ENCODE peak calls at places on chromosomes 5 and 9, in five cellular contexts. C, S, M, Q and Y are unnamed samples.

GRCh38 chr9:77454668-77455067 is 193.5 kb downstream of the GNA14 start:
- DNase-seq in M (no peak), S (no peak), Q (no peak), C (no peak), Y (no peak)

GRCh38 chr5:177539411-177539810 is 15.0 kb downstream of the FAM193B start:
- DNase-seq in M (no peak), C (no peak), S (no peak), Q (no peak), Y (no peak)

GRCh38 chr5:172801184-172801671 is 30.2 kb upstream of the DUSP1 start:
- DNase-seq in M (no peak), Q (peak), S (no peak), C (no peak), Y (no peak)

GRCh38 chr5:132557425-132557805 is 638 bp downstream of the RAD50 start:
- DNase-seq in C (peak), M (peak), S (peak), Q (peak), Y (peak)

GRCh38 chr5:65866837-65867508 is 59.4 kb upstream of the ERBIN start:
- DNase-seq in S (no peak), M (no peak), Q (no peak), C (no peak), Y (no peak)

GRCh38 chr5:25618821-25619220 is 974.0 kb upstream of the CDH10 start:
- DNase-seq in S (no peak), Q (no peak), M (no peak), C (no peak), Y (no peak)

GRCh38 chr5:180121799-180122198 is 50.2 kb upstream of the RNF130 start:
- DNase-seq in C (no peak), M (no peak), S (peak), Q (no peak), Y (no peak)

GRCh38 chr9:105416840-105417239 is 31.0 kb upstream of the FSD1L start:
- DNase-seq in S (no peak), C (no peak), M (no peak), Q (no peak), Y (no peak)

GRCh38 chr9:129208191-129209091 is 30.4 kb upstream of the IER5L start:
- DNase-seq in M (peak), Q (no peak), S (no peak), C (no peak), Y (no peak)

GRCh38 chr5:123545506-123545905 is 33.5 kb downstream of the CSNK1G3 start:
- DNase-seq in C (no peak), M (peak), S (peak), Q (peak), Y (no peak)

GRCh38 chr5:42887094-42887493 is 75.4 kb upstream of the SELENOP start:
- DNase-seq in S (no peak), C (no peak), M (no peak), Q (no peak), Y (no peak)

GRCh38 chr5:170087168-170087817 is 18.4 kb upstream of the FOXI1 start:
- DNase-seq in M (no peak), C (no peak), Q (no peak), S (no peak), Y (peak)

GRCh38 chr5:17302138-17302537 is 84.7 kb downstream of the BASP1 start:
- DNase-seq in C (no peak), S (no peak), Q (peak), M (no peak), Y (no peak)

GRCh38 chr9:88476491-88477271 is 58.3 kb upstream of the NXNL2 start:
- DNase-seq in Q (peak), C (no peak), S (no peak), M (peak), Y (no peak)

GRCh38 chr5:72767289-72768010 is 49.0 kb upstream of the TNPO1 start:
- DNase-seq in S (peak), M (no peak), Q (peak), C (no peak), Y (peak)